ENCODE peak calls at places on chromosomes 11 and 22, in five cellular contexts. P, M, G, W and J are unnamed samples.

GRCh38 chr11:104490182-104490581 is 326.2 kb upstream of the PDGFD start:
- DNase-seq in P (no peak), M (no peak), G (no peak), W (no peak), J (no peak)

GRCh38 chr11:63871962-63872832 is 33.3 kb downstream of the MARK2 start:
- DNase-seq in P (peak), M (peak), G (peak), W (peak), J (peak)

GRCh38 chr11:6926208-6927029 is at the start of gene ZNF215:
- DNase-seq in P (no peak), M (peak), G (peak), W (peak), J (peak)

GRCh38 chr11:4543561-4543960 is 1.4 kb upstream of the OR52M1 start:
- DNase-seq in P (no peak), M (no peak), G (no peak), W (no peak), J (no peak)

GRCh38 chr11:23944939-23945338 is 551.9 kb upstream of the LUZP2 start:
- DNase-seq in P (no peak), M (no peak), G (no peak), W (no peak), J (no peak)

GRCh38 chr11:116072133-116072532 is 567.9 kb upstream of the CADM1 start:
- DNase-seq in P (no peak), M (no peak), G (no peak), W (no peak), J (no peak)

GRCh38 chr11:72773291-72773690 is 20.6 kb downstream of the STARD10 start:
- DNase-seq in P (peak), M (peak), G (peak), W (no peak), J (no peak)

GRCh38 chr11:34640050-34640971 is 19.4 kb downstream of the EHF start:
- DNase-seq in P (no peak), M (no peak), G (peak), W (no peak), J (no peak)

GRCh38 chr11:12288212-12288933 is 89.0 kb upstream of the PARVA start:
- DNase-seq in P (peak), M (peak), G (peak), W (peak), J (peak)

GRCh38 chr11:68264741-68265540 is 6.8 kb downstream of the C11orf24 start:
- DNase-seq in P (no peak), M (no peak), G (no peak), W (no peak), J (no peak)

GRCh38 chr22:29810156-29810555 is 27.9 kb downstream of the ASCC2 start:
- DNase-seq in P (no peak), M (no peak), G (no peak), W (no peak), J (no peak)

GRCh38 chr11:13869404-13869886 is 93.1 kb upstream of the SPON1 start:
- DNase-seq in P (no peak), M (no peak), G (no peak), W (no peak), J (no peak)

GRCh38 chr22:28030442-28030841 is 111.4 kb upstream of the PITPNB start:
- DNase-seq in P (no peak), M (no peak), G (no peak), W (no peak), J (no peak)

GRCh38 chr22:19641983-19642451 is 72.3 kb upstream of the SEPTIN5 start:
- DNase-seq in P (no peak), M (no peak), G (no peak), W (no peak), J (no peak)

GRCh38 chr11:10322401-10322800 is 17.5 kb downstream of the ADM start:
- DNase-seq in P (no peak), M (no peak), G (no peak), W (no peak), J (peak)

GRCh38 chr11:8335683-8336082 is 72.0 kb upstream of the LMO1 start:
- DNase-seq in P (no peak), M (no peak), G (no peak), W (no peak), J (no peak)

GRCh38 chr11:31968774-31969433 is 122.0 kb upstream of the RCN1 start:
- DNase-seq in P (peak), M (peak), G (no peak), W (no peak), J (no peak)

GRCh38 chr11:128874406-128874805 is 7.3 kb upstream of the KCNJ1 start:
- DNase-seq in P (no peak), M (no peak), G (no peak), W (no peak), J (no peak)

GRCh38 chr11:123338266-123338800 is 91.7 kb upstream of the GRAMD1B start:
- DNase-seq in P (no peak), M (no peak), G (no peak), W (no peak), J (no peak)

GRCh38 chr11:132844956-132845355 is 687.3 kb downstream of the OPCML start:
- DNase-seq in P (peak), M (no peak), G (no peak), W (no peak), J (no peak)

GRCh38 chr11:1639102-1639620 is 9.6 kb downstream of the KRTAP5-5 start:
- DNase-seq in P (no peak), M (no peak), G (no peak), W (no peak), J (no peak)

GRCh38 chr11:60781286-60782044 is 3.7 kb upstream of the MS4A10 start:
- DNase-seq in P (no peak), M (no peak), G (no peak), W (no peak), J (no peak)

GRCh38 chr11:88439356-88439755 is 101.8 kb upstream of the CTSC start:
- DNase-seq in P (no peak), M (no peak), G (no peak), W (no peak), J (no peak)